ENCODE peak calls at places on chromosomes 2 and 18, in four cellular contexts. R is activated CD4-positive, CD25-positive, alpha-beta regulatory T cell treated with anti-CD3 and anti-CD28 coated beads, Interleukin-2, amount 50 U/mL, for 16 hours; O is T-cell; N is stimulated activated CD4-positive, alpha-beta T cell treated with anti-CD3 and anti-CD28 coated beads, Interleukin-1b, Interleukin-23, amount 100 ng/mL, for 24 hours. U is an unnamed sample.
A peak's percentile ranks its signal among the peaks of the same experiment; 100 is the strongest.

GRCh38 chr2:45943231-45944044 is 292.0 kb downstream of the PRKCE start:
- DNase-seq in R (no peak), O (no peak), N (no peak), U (no peak)

GRCh38 chr2:95315801-95316411 is 18.8 kb downstream of the KCNIP3 start:
- DNase-seq in R (no peak), O (no peak), N (no peak), U (peak; percentile 68)

GRCh38 chr2:36330456-36331395 is 24.9 kb upstream of the CRIM1 start:
- DNase-seq in R (no peak), O (no peak), N (no peak), U (no peak)

GRCh38 chr2:120675460-120676130 is 60.1 kb upstream of the GLI2 start:
- DNase-seq in R (no peak), O (no peak), N (peak; percentile 37), U (peak; percentile 57)

GRCh38 chr2:42052702-42053481 is 5.1 kb downstream of the PKDCC start:
- DNase-seq in R (no peak), O (no peak), N (no peak), U (peak; percentile 39)

GRCh38 chr2:223090081-223090480 is 38.1 kb downstream of the KCNE4 start:
- DNase-seq in R (no peak), O (no peak), N (no peak), U (no peak)

GRCh38 chr2:24824071-24824588 is 30.9 kb downstream of the CENPO start:
- DNase-seq in R (no peak), O (peak; percentile 0), N (no peak), U (no peak)

GRCh38 chr2:38653715-38654494 is 12.0 kb upstream of the GALM start:
- DNase-seq in R (peak; percentile 38), O (no peak), N (peak; percentile 74), U (no peak)

GRCh38 chr2:235073938-235074337 is 122.1 kb downstream of the SH3BP4 start:
- DNase-seq in R (no peak), O (no peak), N (no peak), U (no peak)

GRCh38 chr2:173872714-173873113 is 92.5 kb downstream of the SP3 start:
- DNase-seq in R (no peak), O (no peak), N (no peak), U (no peak)

GRCh38 chr2:18436408-18437077 is 123.9 kb downstream of the RDH14 start:
- DNase-seq in R (no peak), O (no peak), N (no peak), U (peak; percentile 67)

GRCh38 chr2:181483876-181484275 is 26.7 kb downstream of the ITGA4 start:
- DNase-seq in R (no peak), O (no peak), N (no peak), U (no peak)

GRCh38 chr2:66576381-66577330 is 141.7 kb downstream of the MEIS1 start:
- DNase-seq in R (no peak), O (no peak), N (no peak), U (peak; percentile 62)

GRCh38 chr2:133148187-133148586 is 420.1 kb downstream of the NCKAP5 start:
- DNase-seq in R (no peak), O (no peak), N (no peak), U (no peak)

GRCh38 chr2:112198780-112199179 is 56.1 kb downstream of the ZC3H8 start:
- DNase-seq in R (no peak), O (no peak), N (no peak), U (peak; percentile 56)

GRCh38 chr2:96163768-96164429 is 18.7 kb upstream of the DUSP2 start:
- DNase-seq in R (no peak), O (peak; percentile 64), N (peak; percentile 86), U (no peak)

GRCh38 chr2:86695053-86695691 is 24.9 kb upstream of the RMND5A start:
- DNase-seq in R (no peak), O (no peak), N (no peak), U (peak; percentile 71)

GRCh38 chr2:96970910-96971309 is 15.5 kb downstream of the FAM178B start:
- DNase-seq in R (no peak), O (no peak), N (no peak), U (no peak)

GRCh38 chr2:238528953-238529781 is 102.4 kb downstream of the ASB1 start:
- DNase-seq in R (no peak), O (no peak), N (no peak), U (peak; percentile 54)

GRCh38 chr18:49585781-49586663 is 24.2 kb downstream of the LIPG start:
- DNase-seq in R (no peak), O (no peak), N (no peak), U (no peak)

GRCh38 chr2:28452534-28453081 is 43.3 kb upstream of the PLB1 start:
- DNase-seq in R (peak; percentile 66), O (peak; percentile 50), N (peak; percentile 74), U (peak; percentile 54)

GRCh38 chr18:73613706-73614340 is 533.8 kb downstream of the FBXO15 start:
- DNase-seq in R (no peak), O (no peak), N (no peak), U (peak; percentile 24)

GRCh38 chr18:65704051-65704450 is 46.8 kb upstream of the CDH7 start:
- DNase-seq in R (no peak), O (no peak), N (no peak), U (no peak)

GRCh38 chr2:94986392-94986963 is 39.0 kb upstream of the MAL start:
- DNase-seq in R (no peak), O (no peak), N (peak; percentile 15), U (peak; percentile 69)

GRCh38 chr18:69267895-69268294 is 132.8 kb upstream of the DOK6 start:
- DNase-seq in R (no peak), O (no peak), N (no peak), U (no peak)

GRCh38 chr2:238425505-238425978 is 1.2 kb upstream of the ASB1 start:
- DNase-seq in R (no peak), O (no peak), N (no peak), U (no peak)

GRCh38 chr2:168545439-168546082 is 89.5 kb downstream of the CERS6 start:
- DNase-seq in R (no peak), O (no peak), N (no peak), U (peak; percentile 93)

GRCh38 chr2:59630789-59631188 is 922.7 kb downstream of the BCL11A start:
- DNase-seq in R (no peak), O (no peak), N (no peak), U (no peak)